ENCODE peak calls at places on chromosomes 3 and 15, in four cellular contexts. B, V, M and W are unnamed samples.

GRCh38 chr3:14861031-14861430 is 42.3 kb downstream of the FGD5 start:
- DNase-seq in B (no peak), V (no peak), M (no peak), W (no peak)

GRCh38 chr15:70835415-70835814 is 18.5 kb downstream of the LARP6 start:
- DNase-seq in B (no peak), V (no peak), M (no peak), W (no peak)

GRCh38 chr3:54858386-54858785 is 69.5 kb downstream of the LRTM1 start:
- DNase-seq in B (no peak), V (no peak), M (no peak), W (no peak)

GRCh38 chr3:178086419-178086818 is 449.8 kb upstream of the KCNMB2 start:
- DNase-seq in B (no peak), V (no peak), M (no peak), W (no peak)

GRCh38 chr3:116270053-116270452 is 175.2 kb downstream of the LSAMP start:
- DNase-seq in B (no peak), V (no peak), M (no peak), W (no peak)

GRCh38 chr3:129596194-129597086 is 10.0 kb downstream of the PLXND1 start:
- DNase-seq in B (peak), V (no peak), M (peak), W (peak)

GRCh38 chr3:78941587-78941986 is 826.2 kb downstream of the ROBO1 start:
- DNase-seq in B (no peak), V (no peak), M (peak), W (no peak)

GRCh38 chr3:107241217-107241616 is 136.0 kb upstream of the CCDC54 start:
- DNase-seq in B (peak), V (peak), M (peak), W (peak)

GRCh38 chr3:64502284-64502683 is 185.5 kb downstream of the ADAMTS9 start:
- DNase-seq in B (no peak), V (no peak), M (peak), W (no peak)

GRCh38 chr3:37922721-37923575 is 61.3 kb downstream of the CTDSPL start:
- DNase-seq in B (no peak), V (peak), M (peak), W (no peak)

GRCh38 chr3:31948255-31948654 is 32.8 kb downstream of the OSBPL10 start:
- DNase-seq in B (no peak), V (no peak), M (no peak), W (no peak)

GRCh38 chr15:59437777-59438574 is at the start of gene FAM81A:
- DNase-seq in B (peak), V (peak), M (peak), W (peak)

GRCh38 chr3:47715928-47716327 is 65.8 kb downstream of the SMARCC1 start:
- DNase-seq in B (no peak), V (no peak), M (peak), W (no peak)

GRCh38 chr3:154843647-154844046 is 236.5 kb upstream of the MME start:
- DNase-seq in B (no peak), V (no peak), M (no peak), W (no peak)

GRCh38 chr3:171123913-171124312 is 97.4 kb upstream of the SLC2A2 start:
- DNase-seq in B (no peak), V (no peak), M (no peak), W (no peak)

GRCh38 chr15:74955796-74956647 is 550 bp downstream of the RPP25 start:
- DNase-seq in B (peak), V (peak), M (peak), W (peak)

GRCh38 chr3:155356594-155357370 is 63.3 kb upstream of the STRIT1 start:
- DNase-seq in B (no peak), V (no peak), M (peak), W (peak)

GRCh38 chr15:26097216-26097615 is 234.1 kb upstream of the ATP10A start:
- DNase-seq in B (no peak), V (no peak), M (no peak), W (no peak)

GRCh38 chr3:53626876-53627275 is 132.5 kb downstream of the CACNA1D start:
- DNase-seq in B (no peak), V (peak), M (no peak), W (no peak)

GRCh38 chr3:114370537-114371174 is 76.8 kb downstream of the TIGIT start:
- DNase-seq in B (no peak), V (no peak), M (no peak), W (peak)

GRCh38 chr15:84633311-84634227 is 20.5 kb downstream of the WDR73 start:
- DNase-seq in B (peak), V (peak), M (peak), W (peak)

GRCh38 chr3:185637388-185637787 is 51.3 kb downstream of the SENP2 start:
- DNase-seq in B (no peak), V (no peak), M (no peak), W (no peak)

GRCh38 chr15:64634576-64635485 is 140.6 kb downstream of the RBPMS2 start:
- DNase-seq in B (no peak), V (no peak), M (no peak), W (peak)

GRCh38 chr15:88126695-88127476 is 129.7 kb downstream of the NTRK3 start:
- DNase-seq in B (no peak), V (no peak), M (no peak), W (no peak)

GRCh38 chr3:66255865-66256264 is 35.1 kb downstream of the SLC25A26 start:
- DNase-seq in B (no peak), V (no peak), M (no peak), W (no peak)

GRCh38 chr15:95409924-95410323 is 920.6 kb upstream of the NR2F2 start:
- DNase-seq in B (no peak), V (no peak), M (no peak), W (no peak)

GRCh38 chr3:100042577-100042981 is 71.7 kb downstream of the FILIP1L start:
- DNase-seq in B (no peak), V (no peak), M (peak), W (no peak)

GRCh38 chr3:139287557-139287956 is 56.3 kb upstream of the MRPS22 start:
- DNase-seq in B (no peak), V (no peak), M (no peak), W (no peak)

GRCh38 chr3:140406655-140407054 is 271.2 kb upstream of the TRIM42 start:
- DNase-seq in B (no peak), V (no peak), M (no peak), W (no peak)

GRCh38 chr3:38109580-38110313 is 27.2 kb downstream of the ACAA1 start:
- DNase-seq in B (no peak), V (peak), M (no peak), W (peak)

GRCh38 chr3:149180057-149180573 is 41.5 kb downstream of the CP start:
- DNase-seq in B (peak), V (peak), M (peak), W (no peak)

GRCh38 chr15:66835558-66835878 is 133.5 kb downstream of the SMAD6 start:
- DNase-seq in B (no peak), V (no peak), M (peak), W (no peak)

GRCh38 chr3:31495971-31496370 is 36.8 kb upstream of the STT3B start:
- DNase-seq in B (no peak), V (no peak), M (peak), W (no peak)

GRCh38 chr3:33277193-33277882 is at the start of gene FBXL2:
- DNase-seq in B (peak), V (peak), M (peak), W (peak)

GRCh38 chr3:75655501-75655904 is 8.6 kb upstream of the FRG2C start:
- DNase-seq in B (no peak), V (no peak), M (no peak), W (peak)

GRCh38 chr3:53813876-53814275 is 32.3 kb downstream of the CHDH start:
- DNase-seq in B (no peak), V (peak), M (no peak), W (no peak)

GRCh38 chr3:148718982-148719862 is 21.5 kb downstream of the AGTR1 start:
- DNase-seq in B (no peak), V (no peak), M (peak), W (peak)

GRCh38 chr3:51978143-51978502 is 3.3 kb downstream of the ABHD14A start:
- DNase-seq in B (no peak), V (no peak), M (no peak), W (no peak)

GRCh38 chr3:51977449-51978142 is 2.7 kb downstream of the ABHD14A start:
- DNase-seq in B (peak), V (no peak), M (no peak), W (no peak)

GRCh38 chr3:51974963-51975856 is at the start of gene ABHD14A:
- DNase-seq in B (peak), V (peak), M (peak), W (peak)

GRCh38 chr3:51974277-51974962 is 444 bp upstream of the ABHD14A start:
- DNase-seq in B (peak), V (no peak), M (peak), W (no peak)

DNA sequence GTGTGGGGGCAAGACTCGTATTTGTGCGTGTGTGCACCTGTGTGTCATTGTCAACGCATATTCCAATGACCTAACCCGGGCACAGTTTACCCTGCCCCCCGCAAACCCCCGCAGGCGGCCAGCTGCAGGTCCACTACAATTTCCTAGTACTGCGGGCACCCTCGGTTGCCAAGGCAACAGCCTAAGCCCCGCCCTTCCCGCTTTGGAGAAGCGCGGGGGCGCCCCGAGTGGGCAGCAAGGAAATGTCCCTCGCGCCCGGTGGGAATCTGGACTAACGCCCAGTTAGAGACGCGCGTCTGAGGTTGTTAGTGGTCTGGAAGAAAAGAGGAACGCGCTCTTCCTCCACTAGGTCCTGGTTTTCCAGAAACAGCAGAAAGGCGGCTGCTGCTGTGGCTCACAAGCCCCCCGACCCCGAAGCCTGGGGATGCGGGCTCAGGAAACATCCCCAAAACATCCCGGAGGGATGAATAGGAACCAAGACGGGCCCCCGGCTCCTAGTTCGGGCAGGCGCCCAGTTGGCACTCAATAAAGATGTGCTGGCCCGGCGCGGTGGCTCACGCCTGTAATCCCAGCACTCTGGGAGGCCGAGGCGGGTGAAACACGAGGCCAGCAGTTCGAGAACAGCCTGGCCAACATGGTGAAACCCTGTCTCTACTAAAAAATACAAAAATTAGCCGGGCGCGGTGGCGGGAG is 1.1 kb downstream of the ABHD14A start:
- DNase-seq in B (peak), V (peak), M (peak), W (peak)
- H3K4me3 ChIP-seq in B (peak), V (peak), M (peak), W (peak)

DNA sequence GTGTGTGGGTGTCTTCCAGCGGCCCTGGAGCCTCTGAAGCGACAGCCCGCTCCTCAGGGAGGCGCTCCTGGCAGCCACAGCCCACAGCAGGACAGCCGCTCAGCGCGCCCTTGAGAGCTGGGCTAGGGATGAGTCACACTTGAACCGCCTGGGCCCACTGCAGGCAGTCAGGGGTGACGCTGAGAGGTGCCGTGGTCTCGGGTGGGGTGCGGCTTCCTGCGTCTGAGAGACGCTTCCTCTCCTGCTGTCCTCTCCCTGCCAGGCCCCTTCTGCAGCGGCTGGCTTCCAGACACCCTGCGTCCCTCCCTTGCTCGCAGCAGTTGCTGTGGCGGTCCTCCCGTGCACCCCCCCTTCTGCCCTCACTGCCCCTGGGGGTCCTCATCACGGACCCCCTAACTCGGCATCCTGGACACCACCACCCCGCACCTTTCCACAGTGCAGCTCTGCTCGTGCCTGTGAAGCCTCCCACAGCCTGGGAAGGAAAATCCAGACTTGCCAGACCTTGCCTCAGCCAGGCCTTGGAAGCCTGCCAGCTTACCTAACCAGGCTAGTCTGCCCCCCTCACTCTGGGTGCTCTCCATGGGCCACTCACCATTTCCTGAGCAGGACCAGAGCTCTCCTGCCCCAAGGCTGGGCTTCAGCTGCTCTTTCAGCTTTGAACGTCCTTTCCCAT is 1.1 kb upstream of the SPTBN5 start:
- DNase-seq in B (peak), V (peak), M (peak), W (peak)
- H3K4me3 ChIP-seq in B (peak), V (peak), M (peak), W (no peak)

DNA sequence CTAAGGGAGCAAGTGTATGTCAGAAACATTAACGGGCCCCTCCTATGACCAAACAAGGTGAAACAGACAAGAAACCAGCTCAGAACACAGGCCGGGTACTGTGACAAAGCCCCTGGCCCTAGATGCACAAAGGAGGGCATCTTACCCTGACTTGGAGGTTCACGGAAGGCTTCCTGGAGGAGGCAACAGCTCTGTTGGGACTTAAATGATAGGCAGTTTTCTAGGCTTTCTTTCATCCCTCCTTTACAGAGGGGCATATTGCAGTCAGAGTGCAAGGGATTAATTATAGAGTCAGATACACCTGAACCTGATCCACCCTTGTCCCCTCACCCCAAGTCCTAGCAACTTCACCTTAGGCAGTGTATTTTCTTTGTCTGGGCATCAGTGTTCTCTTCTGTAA is 8.4 kb downstream of the EPHB3 start:
- DNase-seq in B (no peak), V (no peak), M (no peak), W (no peak)
- H3K4me3 ChIP-seq in B (peak), V (no peak), M (no peak), W (peak)

DNA sequence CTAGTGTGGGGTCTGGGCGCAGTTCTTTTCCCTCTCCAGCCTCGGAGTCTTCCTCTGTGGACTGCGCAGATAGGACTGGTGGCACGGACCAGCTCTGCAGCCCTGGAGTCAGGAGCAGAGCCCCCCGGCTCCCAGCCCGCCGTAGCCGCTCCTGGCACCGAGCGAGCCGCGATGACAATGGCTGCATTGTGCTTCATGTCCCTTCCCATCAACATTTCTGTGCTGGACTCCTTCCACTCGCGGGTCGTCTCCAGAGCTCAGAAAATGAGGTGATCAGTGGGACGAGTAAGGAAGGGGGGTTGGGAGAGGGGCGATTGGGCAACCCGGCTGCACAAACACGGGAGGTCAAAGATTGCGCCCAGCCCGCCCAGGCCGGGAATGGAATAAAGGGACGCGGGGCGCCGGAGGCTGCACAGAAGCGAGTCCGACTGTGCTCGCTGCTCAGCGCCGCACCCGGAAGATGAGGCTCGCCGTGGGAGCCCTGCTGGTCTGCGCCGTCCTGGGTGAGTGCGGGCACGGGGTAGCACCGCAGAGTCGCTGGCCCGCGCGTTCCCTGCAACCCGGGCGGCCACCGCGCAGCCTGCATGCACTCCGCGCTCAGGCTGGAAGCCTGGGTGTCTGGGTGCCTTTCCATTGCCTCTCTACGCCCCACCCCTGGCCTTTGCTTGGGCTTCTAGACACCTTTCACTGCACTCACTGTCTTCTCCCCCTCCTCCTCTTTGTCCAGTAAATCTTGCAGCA is at the start of gene TF:
- DNase-seq in B (no peak), V (no peak), M (peak), W (no peak)
- H3K4me3 ChIP-seq in B (peak), V (no peak), M (no peak), W (peak)

GRCh38 chr3:71304684-71305083 is 278.8 kb downstream of the FOXP1 start:
- DNase-seq in B (no peak), V (no peak), M (peak), W (no peak)

GRCh38 chr3:71305246-71306206 is 278.0 kb downstream of the FOXP1 start:
- DNase-seq in B (peak), V (peak), M (no peak), W (peak)

GRCh38 chr3:71302604-71303003 is 280.9 kb downstream of the FOXP1 start:
- DNase-seq in B (no peak), V (no peak), M (no peak), W (no peak)

GRCh38 chr3:71303627-71304260 is 279.8 kb downstream of the FOXP1 start:
- DNase-seq in B (no peak), V (no peak), M (no peak), W (no peak)

GRCh38 chr3:71304261-71304646 is 279.3 kb downstream of the FOXP1 start:
- DNase-seq in B (no peak), V (no peak), M (no peak), W (no peak)
- H3K4me3 ChIP-seq in B (no peak), V (no peak), M (no peak), W (peak)

GRCh38 chr15:82647045-82647834 is at the start of gene CPEB1:
- DNase-seq in B (no peak), V (no peak), M (peak), W (peak)
- H3K4me3 ChIP-seq in B (peak), V (peak), M (peak), W (peak)

GRCh38 chr15:29671308-29671981 is 150.8 kb downstream of the TJP1 start:
- DNase-seq in B (no peak), V (no peak), M (peak), W (peak)
- H3K4me3 ChIP-seq in B (no peak), V (no peak), M (no peak), W (no peak)